ENCODE peak calls at places on chromosomes 5 and 9, in six cellular contexts. Z is lower leg skin, U is astrocyte, F is stomach, Y is cardiac fibroblast, G is H9. V is an unnamed sample.

GRCh38 chr5:173963867-173964429 is 25.0 kb upstream of the C5orf47 start:
- DNase-seq in Z (no peak), U (peak), F (no peak), Y (no peak), G (peak), V (no peak)

GRCh38 chr9:115369322-115369957 is 251.5 kb upstream of the TNC start:
- DNase-seq in Z (no peak), U (peak), F (no peak), Y (peak), G (no peak), V (peak)

GRCh38 chr5:12586406-12586805 is 682.2 kb upstream of the CTNND2 start:
- DNase-seq in Z (no peak), U (no peak), F (no peak), Y (no peak), G (no peak), V (no peak)

GRCh38 chr9:96323169-96323568 is 21.2 kb upstream of the HSD17B3 start:
- DNase-seq in Z (no peak), U (no peak), F (no peak), Y (no peak), G (no peak), V (no peak)

GRCh38 chr5:81549123-81549522 is 155.2 kb upstream of the ACOT12 start:
- DNase-seq in Z (no peak), U (no peak), F (no peak), Y (no peak), G (no peak), V (no peak)

GRCh38 chr5:68178579-68178978 is 37.0 kb upstream of the PIK3R1 start:
- DNase-seq in Z (no peak), U (peak), F (no peak), Y (no peak), G (no peak), V (no peak)

GRCh38 chr9:116928884-116929283 is 241.8 kb downstream of the TRIM32 start:
- DNase-seq in Z (no peak), U (no peak), F (no peak), Y (no peak), G (peak), V (no peak)

GRCh38 chr5:169151051-169151805 is 149.7 kb downstream of the SLIT3 start:
- DNase-seq in Z (no peak), U (no peak), F (no peak), Y (no peak), G (no peak), V (no peak)

GRCh38 chr9:26725573-26725972 is 167.0 kb downstream of the CAAP1 start:
- DNase-seq in Z (peak), U (no peak), F (no peak), Y (no peak), G (no peak), V (no peak)

GRCh38 chr9:86944974-86945867 is 2.1 kb downstream of the GAS1 start:
- DNase-seq in Z (no peak), U (no peak), F (no peak), Y (peak), G (peak), V (no peak)

GRCh38 chr5:17243287-17244063 is 26.0 kb downstream of the BASP1 start:
- DNase-seq in Z (no peak), U (no peak), F (no peak), Y (no peak), G (no peak), V (no peak)

GRCh38 chr5:168401880-168402279 is 84.4 kb upstream of the RARS1 start:
- DNase-seq in Z (no peak), U (no peak), F (peak), Y (no peak), G (no peak), V (no peak)

GRCh38 chr5:111535879-111536549 is 23.7 kb upstream of the STARD4 start:
- DNase-seq in Z (no peak), U (no peak), F (no peak), Y (no peak), G (no peak), V (no peak)

GRCh38 chr9:86407022-86407421 is 52.8 kb upstream of the TUT7 start:
- DNase-seq in Z (peak), U (peak), F (peak), Y (peak), G (peak), V (no peak)

GRCh38 chr9:38737246-38737645 is 17.3 kb upstream of the FAM240B start:
- DNase-seq in Z (no peak), U (no peak), F (no peak), Y (no peak), G (no peak), V (no peak)

GRCh38 chr5:87410941-87411340 is 1.8 kb downstream of the CCNH start:
- DNase-seq in Z (no peak), U (peak), F (no peak), Y (peak), G (no peak), V (no peak)

GRCh38 chr9:137606005-137606601 is 617 bp downstream of the ARRDC1 start:
- DNase-seq in Z (no peak), U (no peak), F (peak), Y (no peak), G (no peak), V (no peak)

GRCh38 chr9:36268007-36268427 is 9.8 kb upstream of the GNE start:
- DNase-seq in Z (no peak), U (peak), F (no peak), Y (peak), G (no peak), V (no peak)

GRCh38 chr5:155129513-155129880 is 115.9 kb downstream of the KIF4B start:
- DNase-seq in Z (no peak), U (no peak), F (no peak), Y (no peak), G (no peak), V (no peak)
- TF ChIP-seq CTCF in Z (no peak), U (no peak), F (no peak), Y (no peak), G (no peak), V (no peak)

GRCh38 chr5:42745426-42745825 is 11.2 kb upstream of the CCDC152 start:
- DNase-seq in Z (no peak), U (no peak), F (no peak), Y (peak), G (peak), V (no peak)
- TF ChIP-seq CTCF in Z (no peak), U (peak), F (no peak), Y (peak), G (peak), V (no peak)

DNA sequence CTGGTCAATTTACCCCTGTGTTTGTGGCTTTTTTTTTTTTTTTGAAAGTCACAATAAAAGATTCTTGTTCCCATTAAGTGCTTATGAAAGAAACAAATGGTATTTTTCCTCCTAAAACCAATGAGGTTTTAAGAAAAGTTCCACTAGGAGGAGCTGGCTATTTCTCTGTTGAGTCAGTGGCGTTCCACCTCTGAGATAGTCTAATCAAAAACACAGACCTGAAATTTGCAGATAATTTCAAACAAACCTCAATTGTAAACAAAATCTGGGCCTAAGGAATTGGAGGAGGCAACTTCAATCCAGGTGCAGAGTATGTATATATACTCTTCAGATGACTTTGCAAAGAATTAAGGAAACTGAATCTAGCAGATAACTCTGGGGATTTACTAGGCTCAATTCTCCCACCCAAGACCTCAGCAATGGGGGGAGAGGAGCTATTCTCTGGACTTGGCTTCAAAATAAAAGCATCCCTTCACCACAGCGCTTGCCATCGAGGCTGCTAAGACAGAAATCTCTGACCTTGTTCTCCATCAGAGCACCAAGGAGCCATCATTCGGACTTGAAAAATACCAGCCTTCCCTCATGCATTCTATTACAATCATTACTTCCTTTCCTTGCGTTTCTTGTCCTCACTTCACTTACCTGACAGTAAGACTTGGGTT is 52.4 kb downstream of the FANCC start:
- DNase-seq in Z (no peak), U (peak), F (no peak), Y (peak), G (no peak), V (no peak)
- TF ChIP-seq CTCF in Z (no peak), U (peak), F (no peak), Y (peak), G (peak), V (peak)

GRCh38 chr9:129875181-129875611 is 39.9 kb downstream of the USP20 start:
- DNase-seq in Z (no peak), U (no peak), F (no peak), Y (no peak), G (peak), V (no peak)
- TF ChIP-seq CTCF in Z (no peak), U (no peak), F (no peak), Y (peak), G (peak), V (no peak)